ENCODE peak calls at places on chromosome 14, in four cellular contexts. T is mesenchymal stem cell, L is H1, F is neuronal stem cell. C is an unnamed sample.

GRCh38 chr14:61561657-61562276 is 133.5 kb upstream of the HIF1A start:
- DNase-seq in T (peak; percentile 99), L (no peak), F (no peak), C (peak; percentile 89)

GRCh38 chr14:52400846-52401245 is 86.7 kb downstream of the PTGER2 start:
- DNase-seq in T (no peak), L (no peak), F (no peak), C (no peak)

GRCh38 chr14:98101323-98101722 is 1170.7 kb downstream of the BCL11B start:
- DNase-seq in T (no peak), L (no peak), F (no peak), C (no peak)

GRCh38 chr14:30883508-30884294 is 9.3 kb downstream of the COCH start:
- DNase-seq in T (peak; percentile 52), L (no peak), F (no peak), C (no peak)

GRCh38 chr14:85350667-85351066 is 179.3 kb upstream of the FLRT2 start:
- DNase-seq in T (no peak), L (no peak), F (no peak), C (no peak)

GRCh38 chr14:102693006-102693755 is 84.1 kb upstream of the TRAF3 start:
- DNase-seq in T (no peak), L (no peak), F (peak; percentile 36), C (peak; percentile 55)

GRCh38 chr14:35254736-35255135 is 37.4 kb upstream of the PSMA6 start:
- DNase-seq in T (no peak), L (no peak), F (no peak), C (no peak)

GRCh38 chr14:73787760-73788508 is 63.7 kb upstream of the PTGR2 start:
- DNase-seq in T (peak; percentile 76), L (no peak), F (no peak), C (no peak)

GRCh38 chr14:74963705-74964271 is 8.4 kb upstream of the PGF start:
- DNase-seq in T (no peak), L (no peak), F (no peak), C (no peak)

GRCh38 chr14:74963178-74963704 is 7.8 kb upstream of the PGF start:
- DNase-seq in T (no peak), L (no peak), F (no peak), C (no peak)

GRCh38 chr14:74967618-74968017 is 12.2 kb upstream of the PGF start:
- DNase-seq in T (no peak), L (no peak), F (no peak), C (no peak)

GRCh38 chr14:74964787-74965769 is 9.7 kb upstream of the PGF start:
- DNase-seq in T (peak; percentile 43), L (no peak), F (no peak), C (no peak)

GRCh38 chr14:74965770-74966153 is 10.4 kb upstream of the PGF start:
- DNase-seq in T (no peak), L (no peak), F (no peak), C (no peak)
- H3K18ac ChIP-seq in T (no peak overlapping the region), L (no peak overlapping the region), F (no peak overlapping the region), C (no peak overlapping the region)

DNA sequence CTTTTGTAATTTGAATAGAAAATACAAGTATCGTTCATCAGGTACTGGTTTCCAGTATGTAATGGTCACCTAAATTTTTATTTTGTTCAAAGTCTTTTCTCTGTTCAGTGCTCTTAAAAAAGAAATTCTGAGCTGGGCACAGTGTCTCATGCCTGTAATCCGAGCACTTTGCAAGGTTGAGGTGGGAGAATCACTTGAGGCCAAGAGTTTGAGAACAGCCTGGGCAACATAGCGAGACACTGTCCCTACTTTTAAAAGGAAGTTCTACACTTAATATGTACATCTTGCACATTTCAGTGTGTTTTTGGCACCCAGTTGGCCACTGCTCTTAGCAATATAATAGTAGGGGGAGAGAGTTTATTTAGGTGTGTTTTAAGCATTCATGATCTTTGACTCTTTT is 27.9 kb downstream of the PCNX1 start:
- DNase-seq in T (no peak), L (no peak), F (no peak), C (no peak)
- H3K4me3 ChIP-seq in T (peak overlapping the region; percentile 35), L (no peak overlapping the region), F (no peak overlapping the region), C (no peak overlapping the region)

GRCh38 chr14:89767861-89768268 is 186.7 kb downstream of the EFCAB11 start:
- DNase-seq in T (peak; percentile 53), L (no peak), F (peak; percentile 9), C (peak; percentile 87)
- H3K18ac ChIP-seq in T (no peak overlapping the region), L (no peak overlapping the region), F (no peak overlapping the region), C (no peak overlapping the region)

DNA sequence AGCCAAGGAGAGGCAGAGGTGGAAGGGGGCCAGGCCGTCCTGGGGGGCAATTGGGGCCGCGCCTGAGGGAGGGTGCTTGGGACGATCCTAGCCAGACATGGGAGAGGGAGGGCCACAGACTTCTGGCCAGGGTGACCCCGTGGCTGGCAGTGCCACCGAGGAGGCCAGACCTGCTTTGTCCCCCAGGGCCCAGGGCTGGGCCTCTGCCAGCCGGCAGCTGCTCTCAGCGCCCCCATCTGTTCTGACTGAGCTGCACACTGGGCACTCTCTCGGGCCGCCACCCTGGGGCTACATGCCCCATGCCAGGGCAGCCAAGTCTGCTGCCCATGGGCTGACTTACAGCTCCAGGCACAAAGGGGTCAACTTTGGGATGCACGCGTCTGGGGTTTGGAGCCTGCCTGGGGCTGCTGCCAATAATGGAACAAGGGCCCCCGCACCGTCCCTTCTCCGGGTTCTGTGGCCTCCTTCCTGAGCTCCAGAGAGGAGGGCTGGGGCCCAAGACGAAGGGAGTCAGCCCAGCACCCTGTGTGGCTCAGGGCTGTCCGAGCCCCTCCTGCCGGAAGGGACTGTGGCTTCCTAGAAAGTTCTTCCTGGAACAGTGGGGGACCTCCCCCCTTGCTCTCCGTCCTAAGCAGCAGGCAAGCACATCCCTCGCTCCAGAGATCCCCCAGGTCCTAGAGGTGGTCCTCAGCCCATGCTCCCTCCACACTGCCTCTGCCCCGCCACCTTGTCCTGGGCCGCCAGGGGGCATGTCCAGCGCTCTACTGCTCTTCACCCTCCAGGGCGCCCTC is 1.1 kb downstream of the ADSS1 start:
- DNase-seq in T (peak; percentile 56), L (peak; percentile 70), F (no peak), C (peak; percentile 88)
- H3K4me3 ChIP-seq in T (peak overlapping the region; percentile 72), L (peak overlapping the region; percentile 88), F (peak overlapping the region; percentile 57), C (no peak overlapping the region)

DNA sequence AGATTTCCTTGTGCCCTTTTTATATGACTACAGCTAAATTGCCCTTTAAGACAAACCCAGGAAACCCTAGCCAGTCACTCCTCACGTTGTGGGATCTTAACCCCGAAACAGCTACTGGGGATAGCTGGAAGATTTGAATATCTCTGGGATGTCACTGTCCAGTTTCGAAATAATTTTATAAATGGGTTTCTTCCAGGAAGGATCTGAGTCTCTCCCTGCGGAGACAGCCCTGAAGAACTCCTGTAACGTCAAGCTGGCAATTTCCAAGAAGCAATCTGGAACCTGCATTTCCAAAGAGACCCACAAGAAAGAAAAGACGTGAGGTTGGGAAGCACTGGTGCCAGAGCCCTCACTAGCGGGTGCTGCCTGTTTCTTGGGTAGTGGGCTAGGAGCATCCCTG is 20.9 kb downstream of the PROX2 start:
- DNase-seq in T (no peak), L (no peak), F (no peak), C (no peak)
- H3K18ac ChIP-seq in T (no peak overlapping the region), L (no peak overlapping the region), F (no peak overlapping the region), C (no peak overlapping the region)

C was measured in mesendoderm.